ENCODE peak calls at places on chromosomes 4 and X, in four cellular contexts. R is cardiac muscle cell, P is AG09309, B is NB4. G is an unnamed sample.

GRCh38 chr4:177441061-177441802 is 1.0 kb downstream of the AGA start:
- DNase-seq in B (peak), P (no peak), R (no peak), G (peak)

GRCh38 chr4:40289366-40290188 is 45.6 kb upstream of the CHRNA9 start:
- DNase-seq in R (no peak), B (peak), P (no peak), G (no peak)

GRCh38 chrX:46704767-46705386 is 54.0 kb downstream of the SLC9A7 start:
- DNase-seq in B (peak), P (no peak), R (no peak), G (no peak)

GRCh38 chr4:154626793-154627484 is 14.5 kb upstream of the FGG start:
- DNase-seq in B (peak), P (no peak), R (peak), G (peak)

GRCh38 chrX:3788494-3789233 is 75.2 kb upstream of the PRKX start:
- DNase-seq in P (no peak), B (no peak), R (no peak), G (no peak)

GRCh38 chr4:67288964-67289363 is 256.3 kb downstream of the CENPC start:
- DNase-seq in R (peak), B (peak), P (no peak), G (peak)

GRCh38 chr4:68304731-68305130 is 45.2 kb downstream of the YTHDC1 start:
- DNase-seq in B (no peak), R (peak), P (no peak), G (no peak)

GRCh38 chr4:159977907-159978617 is 875.2 kb downstream of the RAPGEF2 start:
- DNase-seq in B (no peak), P (no peak), R (no peak), G (no peak)

GRCh38 chr4:98283219-98284199 is 22.3 kb downstream of the RAP1GDS1 start:
- DNase-seq in P (no peak), R (no peak), B (no peak), G (no peak)

GRCh38 chr4:4666187-4666586 is 124.3 kb upstream of the STX18 start:
- DNase-seq in P (no peak), B (no peak), R (no peak), G (no peak)

GRCh38 chrX:12564221-12564620 is 227.0 kb upstream of the PRPS2 start:
- DNase-seq in B (no peak), R (no peak), P (no peak), G (no peak)

GRCh38 chr4:72313121-72313520 is 255.9 kb downstream of the ADAMTS3 start:
- DNase-seq in B (no peak), R (no peak), P (no peak), G (no peak)

GRCh38 chr4:133921280-133922195 is 280.1 kb downstream of the PABPC4L start:
- DNase-seq in P (no peak), B (no peak), R (peak), G (no peak)
- TF ChIP-seq CTCF in P (no peak), B (no peak), R (peak), G (no peak)

GRCh38 chr4:158895797-158896442 is 127.1 kb downstream of the FNIP2 start:
- DNase-seq in R (no peak), B (no peak), P (no peak), G (peak)
- TF ChIP-seq CTCF in R (peak), B (no peak), P (no peak), G (no peak)

GRCh38 chr4:8287606-8288280 is 18.2 kb downstream of the HTRA3 start:
- DNase-seq in B (peak), P (no peak), R (no peak), G (no peak)
- TF ChIP-seq CTCF in B (no peak), P (no peak), R (no peak), G (no peak)

GRCh38 chr4:128107766-128108165 is 46.7 kb downstream of the LARP1B start:
- DNase-seq in B (no peak), R (no peak), P (peak), G (no peak)
- TF ChIP-seq CTCF in B (no peak), R (no peak), P (no peak), G (no peak)